ENCODE peak calls at places on chromosomes 12 and 14, in eight cellular contexts. L is HT-29; E is endodermal cell; Z is activated naive CD8-positive, alpha-beta T cell treated with anti-CD3 and anti-CD28 coated beads, Interleukin-2, amount 50 U/mL, for 24 hours; G is ELR; S is activated naive CD4-positive, alpha-beta T cell treated with anti-CD3 and anti-CD28 coated beads for 36 hours; F is HTR-8/SVneo; A is AG09319. B is an unnamed sample.
A peak's percentile ranks its signal among the peaks of the same experiment; 100 is the strongest.

GRCh38 chr12:32039341-32039740 is 67.3 kb upstream of the BICD1 start:
- DNase-seq in L (no peak), E (peak; percentile 79), Z (no peak), G (no peak), S (no peak), F (no peak), A (no peak), B (no peak)

GRCh38 chr12:118271199-118271598 is 101.5 kb downstream of the TAOK3 start:
- DNase-seq in L (no peak), E (no peak), Z (no peak), G (no peak), S (no peak), F (no peak), A (no peak), B (no peak)

GRCh38 chr14:91911474-91912032 is 35.9 kb downstream of the FBLN5 start:
- DNase-seq in L (peak; percentile 37), E (peak; percentile 83), Z (peak; percentile 19), G (peak; percentile 56), S (peak; percentile 63), F (peak; percentile 61), A (no peak), B (no peak)

GRCh38 chr14:89198544-89199329 is 218.3 kb downstream of the FOXN3 start:
- DNase-seq in L (no peak), E (peak; percentile 33), Z (no peak), G (no peak), S (no peak), F (no peak), A (no peak), B (no peak)

GRCh38 chr14:59771577-59771976 is 99.0 kb downstream of the RTN1 start:
- DNase-seq in L (no peak), E (no peak), Z (no peak), G (peak; percentile 83), S (no peak), F (no peak), A (no peak), B (no peak)

GRCh38 chr12:121467638-121468403 is 67.9 kb downstream of the RNF34 start:
- DNase-seq in L (peak; percentile 27), E (peak; percentile 93), Z (peak; percentile 41), G (peak; percentile 37), S (no peak), F (no peak), A (no peak), B (peak; percentile 72)

GRCh38 chr12:88067301-88067700 is 38.1 kb upstream of the C12orf50 start:
- DNase-seq in L (no peak), E (no peak), Z (no peak), G (peak; percentile 49), S (no peak), F (no peak), A (no peak), B (no peak)

GRCh38 chr12:3490848-3491382 is at the start of gene PRMT8:
- DNase-seq in L (no peak), E (peak; percentile 90), Z (no peak), G (peak; percentile 14), S (no peak), F (peak; percentile 17), A (no peak), B (no peak)

GRCh38 chr14:100213587-100213955 is 25.4 kb upstream of the YY1 start:
- DNase-seq in L (no peak), E (no peak), Z (no peak), G (no peak), S (no peak), F (no peak), A (no peak), B (no peak)

GRCh38 chr14:69317780-69318179 is 57.8 kb downstream of the GALNT16 start:
- DNase-seq in L (no peak), E (peak; percentile 28), Z (no peak), G (no peak), S (no peak), F (no peak), A (no peak), B (peak; percentile 61)

GRCh38 chr14:88005978-88006851 is 1.3 kb downstream of the GPR65 start:
- DNase-seq in L (no peak), E (no peak), Z (peak; percentile 59), G (no peak), S (peak; percentile 85), F (no peak), A (no peak), B (no peak)

GRCh38 chr12:20174776-20175175 is 193.6 kb upstream of the PDE3A start:
- DNase-seq in L (no peak), E (peak; percentile 47), Z (no peak), G (no peak), S (no peak), F (no peak), A (no peak), B (no peak)

GRCh38 chr12:5047094-5047493 is 3.4 kb downstream of the KCNA5 start:
- DNase-seq in L (no peak), E (peak; percentile 76), Z (no peak), G (no peak), S (no peak), F (no peak), A (no peak), B (no peak)

GRCh38 chr12:120598674-120599463 is 17.7 kb upstream of the POP5 start:
- DNase-seq in L (no peak), E (peak; percentile 76), Z (no peak), G (peak; percentile 68), S (no peak), F (peak; percentile 54), A (no peak), B (no peak)

GRCh38 chr12:50934371-50934851 is 17.9 kb upstream of the HIGD1C start:
- DNase-seq in L (no peak), E (no peak), Z (no peak), G (no peak), S (no peak), F (no peak), A (no peak), B (no peak)

B was measured in sciatic nerve.